ENCODE peak calls at places on chromosomes 11 and 22, in ten cellular contexts. D is astrocyte of the cerebellum, E is HFF-Myc, A is mucosa of descending colon, X is nephron progenitor cell, I is cardiac muscle cell, K is activated B cell treated with CpG ODN at 0.5 μM for 24 hours, T is GM06990, B is cardiac fibroblast, C is lower lobe of right lung. U is an unnamed sample.

GRCh38 chr11:46387919-46388618 is 3.5 kb downstream of the CHRM4 start:
- DNase-seq in D (no peak), E (no peak), A (no peak), X (no peak), I (peak), K (no peak), T (no peak), B (peak), C (no peak), U (no peak)

GRCh38 chr11:69365567-69365966 is 71.6 kb downstream of the MYEOV start:
- DNase-seq in D (no peak), E (no peak), A (no peak), X (no peak), I (no peak), K (no peak), T (no peak), B (no peak), C (no peak), U (no peak)

GRCh38 chr22:30210235-30210831 is 36.2 kb downstream of the LIF start:
- DNase-seq in D (no peak), E (no peak), A (no peak), X (no peak), I (peak), K (no peak), T (no peak), B (peak), C (no peak), U (no peak)

GRCh38 chr11:62542750-62543567 is 3.6 kb downstream of the AHNAK start:
- DNase-seq in D (no peak), E (peak), A (peak), X (peak), I (peak), K (peak), T (peak), B (peak), C (peak), U (peak)

GRCh38 chr22:22691716-22692701 is 47.6 kb downstream of the GGTLC2 start:
- DNase-seq in D (no peak), E (no peak), A (no peak), X (no peak), I (peak), K (no peak), T (no peak), B (peak), C (no peak), U (no peak)

GRCh38 chr11:6438979-6439571 is 1.7 kb downstream of the HPX start:
- DNase-seq in D (peak), E (peak), A (peak), X (peak), I (peak), K (no peak), T (no peak), B (peak), C (no peak), U (no peak)

GRCh38 chr11:25771605-25772004 is 560.3 kb upstream of the ANO3 start:
- DNase-seq in D (no peak), E (no peak), A (no peak), X (no peak), I (no peak), K (no peak), T (no peak), B (no peak), C (no peak), U (no peak)

GRCh38 chr11:115166826-115167225 is 337.4 kb downstream of the CADM1 start:
- DNase-seq in D (no peak), E (no peak), A (no peak), X (no peak), I (no peak), K (no peak), T (no peak), B (no peak), C (no peak), U (no peak)

GRCh38 chr11:86291466-86292262 is 10.4 kb upstream of the HIKESHI start:
- DNase-seq in D (peak), E (peak), A (peak), X (peak), I (peak), K (no peak), T (no peak), B (peak), C (no peak), U (no peak)

GRCh38 chr11:45209904-45210699 is 63.7 kb downstream of the PRDM11 start:
- DNase-seq in D (peak), E (no peak), A (peak), X (peak), I (peak), K (no peak), T (no peak), B (peak), C (peak), U (no peak)

GRCh38 chr11:15918212-15918611 is 438.1 kb downstream of the SOX6 start:
- DNase-seq in D (no peak), E (no peak), A (no peak), X (no peak), I (no peak), K (no peak), T (no peak), B (no peak), C (no peak), U (no peak)

GRCh38 chr11:62889126-62889483 is 8.4 kb downstream of the SLC3A2 start:
- DNase-seq in D (no peak), E (no peak), A (no peak), X (no peak), I (no peak), K (no peak), T (no peak), B (no peak), C (no peak), U (no peak)

GRCh38 chr11:123590296-123590912 is 64.0 kb downstream of the SCN3B start:
- DNase-seq in D (no peak), E (no peak), A (peak), X (no peak), I (peak), K (no peak), T (no peak), B (peak), C (no peak), U (no peak)

GRCh38 chr11:124776865-124777645 is 15.0 kb upstream of the ESAM start:
- DNase-seq in D (no peak), E (no peak), A (no peak), X (no peak), I (no peak), K (no peak), T (no peak), B (no peak), C (no peak), U (no peak)

GRCh38 chr22:41876675-41877074 is 38.2 kb downstream of the SHISA8 start:
- DNase-seq in D (no peak), E (no peak), A (no peak), X (no peak), I (no peak), K (no peak), T (no peak), B (no peak), C (no peak), U (no peak)

GRCh38 chr11:79314906-79315689 is 125.7 kb downstream of the TENM4 start:
- DNase-seq in D (no peak), E (no peak), A (no peak), X (peak), I (peak), K (no peak), T (no peak), B (peak), C (no peak), U (no peak)

GRCh38 chr11:70502677-70503076 is 104.3 kb downstream of the CTTN start:
- DNase-seq in D (no peak), E (no peak), A (no peak), X (no peak), I (no peak), K (no peak), T (no peak), B (no peak), C (peak), U (no peak)

GRCh38 chr11:35367491-35367890 is 51.9 kb downstream of the SLC1A2 start:
- DNase-seq in D (peak), E (no peak), A (no peak), X (no peak), I (peak), K (no peak), T (no peak), B (peak), C (no peak), U (no peak)

GRCh38 chr11:6666302-6667183 is 10.9 kb upstream of the DCHS1 start:
- DNase-seq in D (no peak), E (no peak), A (no peak), X (no peak), I (no peak), K (no peak), T (no peak), B (no peak), C (no peak), U (no peak)

GRCh38 chr11:111253630-111254029 is 8.1 kb downstream of the POU2AF2 start:
- DNase-seq in D (no peak), E (no peak), A (no peak), X (no peak), I (no peak), K (no peak), T (no peak), B (no peak), C (no peak), U (no peak)
- TF ChIP-seq CTCF in D (no peak), E (no peak), A (no peak), X (no peak), I (no peak), K (no peak), T (no peak), B (no peak), C (no peak), U (no peak)

GRCh38 chr11:27623945-27624523 is 76.2 kb downstream of the BDNF start:
- DNase-seq in D (no peak), E (no peak), A (no peak), X (no peak), I (no peak), K (no peak), T (no peak), B (no peak), C (no peak), U (no peak)
- TF ChIP-seq CTCF in D (no peak), E (no peak), A (no peak), X (no peak), I (no peak), K (no peak), T (no peak), B (no peak), C (no peak), U (no peak)

DNA sequence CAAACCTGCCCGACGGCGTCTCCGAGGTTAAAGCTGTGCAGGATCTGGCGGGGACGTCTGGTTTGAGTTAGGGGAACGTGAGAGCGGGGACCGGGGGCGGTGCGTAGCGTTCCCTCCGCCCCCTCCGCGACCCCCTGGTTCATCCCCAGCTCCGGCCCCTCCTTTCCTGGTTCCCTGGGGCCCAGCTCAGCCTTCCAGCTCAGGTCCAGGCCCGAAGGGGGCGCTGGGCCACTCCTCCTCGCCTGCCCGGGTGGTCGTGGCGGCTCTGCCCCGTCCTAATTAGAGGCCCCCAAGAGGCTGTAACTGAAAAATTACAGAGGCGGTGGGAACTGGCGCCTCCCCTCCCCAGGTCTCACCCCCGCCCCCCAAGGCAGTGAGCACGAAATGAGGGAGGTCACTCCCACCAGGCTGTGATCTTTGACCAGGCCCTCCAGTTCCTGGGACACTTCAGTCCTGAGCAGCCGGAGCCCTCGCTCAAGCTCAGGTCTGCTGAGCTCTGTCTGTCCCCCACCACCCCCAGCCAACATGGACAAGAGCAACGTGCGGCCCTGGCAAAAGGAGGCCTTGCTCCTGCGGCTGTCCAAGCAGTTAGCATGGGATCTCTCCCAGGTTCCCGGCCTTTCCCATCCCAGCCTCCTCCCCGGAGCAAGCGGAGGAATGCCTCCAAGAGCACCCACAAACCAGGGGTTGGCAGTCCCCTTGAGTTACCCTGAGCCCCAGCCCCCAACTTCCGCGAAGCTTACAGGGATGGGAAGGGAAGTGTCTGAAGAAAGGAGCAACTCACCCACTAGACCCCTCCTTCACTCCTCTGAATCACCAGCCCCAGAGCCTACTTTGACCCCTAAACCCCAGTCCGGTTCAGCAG is 3.3 kb downstream of the CD248 start:
- DNase-seq in D (no peak), E (no peak), A (no peak), X (peak), I (peak), K (no peak), T (no peak), B (peak), C (peak), U (no peak)
- TF ChIP-seq CTCF in D (no peak), E (peak), A (no peak), X (peak), I (peak), K (no peak), T (no peak), B (peak), C (no peak), U (peak)

GRCh38 chr22:40107756-40108437 is 69.8 kb upstream of the TNRC6B start:
- DNase-seq in D (no peak), E (no peak), A (peak), X (no peak), I (peak), K (no peak), T (peak), B (peak), C (no peak), U (no peak)
- TF ChIP-seq CTCF in D (no peak), E (no peak), A (no peak), X (no peak), I (no peak), K (no peak), T (no peak), B (peak), C (no peak), U (no peak)

U was measured in D721Med.